ENCODE peak calls at places on chromosomes 12 and 14, in nine cellular contexts. L, S, R, J, K, O, D, C and W are unnamed samples.
A peak's percentile ranks its signal among the peaks of the same experiment; 100 is the strongest.

GRCh38 chr12:58425481-58426392 is 484.4 kb downstream of the ATP23 start:
- DNase-seq in O (peak; percentile 94), D (peak; percentile 46), J (peak; percentile 19), L (no peak), R (no peak), C (peak; percentile 73), K (no peak), S (peak; percentile 17), W (no peak)

GRCh38 chr12:41277019-41277770 is 89.1 kb downstream of the PDZRN4 start:
- DNase-seq in L (no peak), C (no peak), O (peak; percentile 52), K (no peak), D (no peak), J (no peak), S (no peak), R (no peak), W (no peak)

GRCh38 chr14:91116913-91117588 is 3.2 kb downstream of the DGLUCY start:
- DNase-seq in J (no peak), D (no peak), C (no peak), S (no peak), L (no peak), O (no peak), K (no peak), R (no peak), W (no peak)

GRCh38 chr14:77000340-77001235 is 27.9 kb downstream of the IRF2BPL start:
- DNase-seq in K (no peak), D (peak; percentile 42), L (no peak), R (no peak), J (peak; percentile 50), C (no peak), O (peak; percentile 79), S (no peak), W (no peak)

GRCh38 chr12:120316798-120317257 is 10.8 kb downstream of the PLA2G1B start:
- DNase-seq in L (no peak), R (no peak), S (no peak), D (no peak), C (no peak), O (no peak), J (no peak), K (no peak), W (no peak)

GRCh38 chr12:107684029-107684790 is 1.4 kb upstream of the PWP1 start:
- DNase-seq in L (no peak), O (peak; percentile 60), D (no peak), R (no peak), S (no peak), C (no peak), K (no peak), J (no peak), W (no peak)

GRCh38 chr14:100875126-100875525 is 28.4 kb downstream of the RTL1 start:
- DNase-seq in R (no peak), J (no peak), O (no peak), C (no peak), D (no peak), S (no peak), L (no peak), K (no peak), W (peak; percentile 7)

GRCh38 chr12:62781136-62781880 is 153.6 kb downstream of the PPM1H start:
- DNase-seq in R (no peak), C (no peak), J (no peak), D (no peak), K (no peak), L (no peak), O (no peak), S (no peak), W (no peak)

GRCh38 chr12:76284816-76285750 is 63.1 kb downstream of the BBS10 start:
- DNase-seq in S (no peak), O (peak; percentile 73), J (no peak), C (no peak), K (no peak), R (no peak), L (no peak), D (no peak), W (peak; percentile 42)

GRCh38 chr12:56805282-56805855 is 42.2 kb downstream of the HSD17B6 start:
- DNase-seq in L (no peak), K (no peak), J (no peak), D (no peak), R (no peak), O (no peak), C (no peak), S (no peak), W (no peak)

GRCh38 chr12:56806303-56806702 is 43.2 kb downstream of the HSD17B6 start:
- DNase-seq in S (no peak), D (no peak), J (no peak), O (no peak), K (no peak), C (no peak), R (no peak), L (no peak), W (no peak)

GRCh38 chr12:56804684-56805083 is 41.6 kb downstream of the HSD17B6 start:
- DNase-seq in D (no peak), K (no peak), J (no peak), C (no peak), S (no peak), L (no peak), R (no peak), O (no peak), W (no peak)

GRCh38 chr12:56803750-56804149 is 40.6 kb downstream of the HSD17B6 start:
- DNase-seq in L (no peak), S (peak; percentile 57), K (no peak), R (no peak), C (no peak), J (peak; percentile 44), D (no peak), O (no peak), W (peak; percentile 72)

GRCh38 chr12:56804169-56804568 is 41.0 kb downstream of the HSD17B6 start:
- DNase-seq in S (no peak), J (no peak), L (no peak), K (no peak), C (no peak), R (no peak), O (no peak), D (no peak), W (no peak)
- H3K9me3 ChIP-seq in S (no peaks in the 10 kb centered on the region), J (peaks cover 20% of the 10 kb centered on the region), L (peaks cover 13% of the 10 kb centered on the region), K (peaks cover 3% of the 10 kb centered on the region), C (peaks cover 2% of the 10 kb centered on the region), R (peaks cover 17% of the 10 kb centered on the region), O (peaks cover 10% of the 10 kb centered on the region), D (peaks cover 4% of the 10 kb centered on the region), W (no peaks in the 10 kb centered on the region)

GRCh38 chr12:124655317-124656213 is 88.2 kb upstream of the NCOR2 start:
- DNase-seq in C (no peak), K (no peak), D (peak; percentile 47), J (peak; percentile 91), O (peak; percentile 93), S (peak; percentile 79), L (peak; percentile 86), R (no peak), W (no peak)
- TF ChIP-seq POLR2A in C (no peak), K (no peak), D (no peak), J (no peak), O (peak; percentile 24), S (peak; percentile 38), L (no peak), R (no peak), W (no peak)

DNA sequence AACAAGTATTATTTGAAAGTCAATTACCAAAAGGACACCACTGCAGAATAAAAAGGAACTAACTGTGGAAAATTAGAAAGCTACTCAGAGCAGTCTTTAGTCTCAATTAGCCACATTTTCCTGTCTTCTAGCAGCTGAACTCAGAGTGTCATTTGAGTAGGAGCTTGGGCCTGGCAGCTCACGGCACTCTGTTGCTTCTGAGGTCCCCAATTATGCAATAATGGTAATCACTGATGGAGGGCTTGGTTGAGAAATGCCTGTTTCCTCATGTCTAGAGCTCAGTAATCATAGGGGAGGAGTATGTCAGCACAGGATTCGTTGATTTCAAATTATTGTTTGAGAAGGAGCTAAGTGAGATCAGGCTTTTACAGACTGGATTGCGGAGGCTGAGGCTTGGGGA is 108.6 kb downstream of the VRK1 start:
- DNase-seq in C (no peak), R (no peak), S (no peak), D (no peak), K (no peak), O (no peak), L (no peak), J (no peak), W (no peak)
- H3K9me3 ChIP-seq in C (peaks cover 6% of the 10 kb centered on the region), R (peaks cover 18% of the 10 kb centered on the region), S (no peaks in the 10 kb centered on the region), D (peaks cover 8% of the 10 kb centered on the region), K (no peaks in the 10 kb centered on the region), O (peaks cover 3% of the 10 kb centered on the region), L (no peaks in the 10 kb centered on the region), J (peaks cover 17% of the 10 kb centered on the region), W (no peaks in the 10 kb centered on the region)

DNA sequence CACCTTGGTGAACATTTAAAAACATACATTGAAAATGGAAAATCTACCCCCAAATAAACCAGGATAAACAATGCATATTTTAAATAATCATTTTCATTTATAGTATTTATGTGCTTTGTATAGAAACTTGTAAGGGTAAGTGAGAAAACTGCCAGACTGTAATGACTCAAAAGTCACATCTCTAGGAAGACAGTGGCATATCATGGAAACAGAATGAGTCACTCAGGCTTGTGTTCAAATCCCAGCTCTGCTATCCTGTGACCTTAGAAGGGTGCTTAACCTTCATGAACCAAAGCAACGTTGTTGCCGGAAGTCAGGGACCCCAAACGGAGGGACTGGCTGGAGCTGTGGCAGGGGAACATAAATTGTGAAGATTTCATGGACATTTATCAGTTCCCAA is 142.7 kb downstream of the CEP128 start:
- DNase-seq in L (no peak), O (no peak), S (no peak), D (no peak), R (no peak), C (no peak), J (no peak), K (no peak), W (no peak)
- TF ChIP-seq POLR2A in L (no peak), O (no peak), S (no peak), D (no peak), R (no peak), C (no peak), J (no peak), K (no peak), W (no peak)

GRCh38 chr12:38053655-38054464 is 262.7 kb upstream of the ALG10B start:
- DNase-seq in R (peak; percentile 65), O (no peak), J (no peak), D (peak; percentile 70), K (no peak), L (no peak), S (no peak), C (no peak), W (peak; percentile 64)

GRCh38 chr12:38056701-38057689 is 259.6 kb upstream of the ALG10B start:
- DNase-seq in D (no peak), S (no peak), J (no peak), O (no peak), K (no peak), C (no peak), R (no peak), L (no peak), W (no peak)

GRCh38 chr12:38053113-38053512 is 263.5 kb upstream of the ALG10B start:
- DNase-seq in L (no peak), D (no peak), O (no peak), K (no peak), R (no peak), J (no peak), S (no peak), C (no peak), W (no peak)
- H3K9me3 ChIP-seq in L (no peaks in the 10 kb centered on the region), D (no peaks in the 10 kb centered on the region), O (peaks cover 60% of the 10 kb centered on the region), K (no peaks in the 10 kb centered on the region), R (peaks cover 30% of the 10 kb centered on the region), J (peaks cover 17% of the 10 kb centered on the region), S (no peaks in the 10 kb centered on the region), C (peaks cover 3% of the 10 kb centered on the region), W (no peaks in the 10 kb centered on the region)